ENCODE peak calls at places on chromosome 1, in five cellular contexts. W is IMR-90, V is H9, D is mesendoderm, X is mesenchymal stem cell. Y is an unnamed sample.

GRCh38 chr1:248739580-248740205 is 15.9 kb downstream of the LYPD8 start:
- DNase-seq in W (no peak), V (no peak), D (no peak), X (no peak), Y (no peak)

GRCh38 chr1:40479156-40479555 is 2.1 kb downstream of the ZFP69 start:
- DNase-seq in W (no peak), V (no peak), D (no peak), X (no peak), Y (no peak)

GRCh38 chr1:46603481-46603857 is 599 bp downstream of the MKNK1 start:
- DNase-seq in W (no peak), V (no peak), D (peak; percentile 21), X (peak; percentile 17), Y (no peak)

GRCh38 chr1:92478393-92478792 is 8.3 kb downstream of the GFI1 start:
- DNase-seq in W (peak; percentile 25), V (no peak), D (no peak), X (no peak), Y (no peak)

GRCh38 chr1:183590225-183591191 is at the start of gene NCF2:
- DNase-seq in W (peak; percentile 57), V (no peak), D (no peak), X (no peak), Y (no peak)

GRCh38 chr1:182549346-182549745 is 39.7 kb downstream of the RNASEL start:
- DNase-seq in W (no peak), V (no peak), D (peak; percentile 3), X (no peak), Y (no peak)

GRCh38 chr1:50268049-50268448 is 155.2 kb downstream of the DMRTA2 start:
- DNase-seq in W (no peak), V (peak; percentile 64), D (peak; percentile 85), X (no peak), Y (peak; percentile 68)

GRCh38 chr1:62912028-62912638 is 128.2 kb downstream of the ATG4C start:
- DNase-seq in W (peak; percentile 26), V (no peak), D (peak; percentile 18), X (peak; percentile 24), Y (no peak)

GRCh38 chr1:208154679-208155078 is 89.5 kb downstream of the PLXNA2 start:
- DNase-seq in W (no peak), V (no peak), D (no peak), X (no peak), Y (no peak)

GRCh38 chr1:162252209-162252608 is 124.4 kb downstream of the SPATA46 start:
- DNase-seq in W (no peak), V (no peak), D (peak; percentile 37), X (no peak), Y (no peak)

GRCh38 chr1:235703516-235703915 is 53.9 kb upstream of the GNG4 start:
- DNase-seq in W (peak; percentile 70), V (no peak), D (no peak), X (no peak), Y (no peak)

GRCh38 chr1:193325042-193325441 is 138.6 kb upstream of the B3GALT2 start:
- DNase-seq in W (no peak), V (no peak), D (no peak), X (no peak), Y (no peak)

GRCh38 chr1:158227904-158228623 is 26.2 kb upstream of the CD1A start:
- DNase-seq in W (no peak), V (no peak), D (no peak), X (no peak), Y (no peak)

GRCh38 chr1:6762060-6762459 is 23.2 kb upstream of the CAMTA1 start:
- DNase-seq in W (no peak), V (no peak), D (no peak), X (no peak), Y (no peak)

GRCh38 chr1:10634428-10635384 is 160.0 kb downstream of the PEX14 start:
- DNase-seq in W (no peak), V (peak; percentile 59), D (no peak), X (no peak), Y (no peak)

GRCh38 chr1:99956755-99957154 is 13.0 kb upstream of the SLC35A3 start:
- DNase-seq in W (peak; percentile 19), V (no peak), D (peak; percentile 20), X (peak; percentile 68), Y (no peak)

GRCh38 chr1:38672692-38673091 is 186.9 kb downstream of the RRAGC start:
- DNase-seq in W (no peak), V (peak; percentile 1), D (no peak), X (no peak), Y (no peak)

GRCh38 chr1:244088161-244088560 is 37.1 kb downstream of the ZBTB18 start:
- DNase-seq in W (no peak), V (no peak), D (no peak), X (no peak), Y (no peak)

GRCh38 chr1:39573736-39574624 is 2.6 kb downstream of the PABPC4 start:
- DNase-seq in W (peak; percentile 67), V (no peak), D (no peak), X (peak; percentile 64), Y (no peak)

GRCh38 chr1:77040817-77041216 is 173.5 kb downstream of the ST6GALNAC5 start:
- DNase-seq in W (no peak), V (no peak), D (no peak), X (no peak), Y (no peak)

GRCh38 chr1:236460103-236460502 is 63.7 kb upstream of the LGALS8 start:
- DNase-seq in W (no peak), V (no peak), D (no peak), X (no peak), Y (no peak)

GRCh38 chr1:17744666-17745563 is 10.2 kb upstream of the ACTL8 start:
- DNase-seq in W (no peak), V (no peak), D (no peak), X (no peak), Y (no peak)

GRCh38 chr1:88228153-88228552 is 455.9 kb upstream of the PKN2 start:
- DNase-seq in W (no peak), V (no peak), D (peak; percentile 16), X (no peak), Y (no peak)

GRCh38 chr1:32937061-32937460 is 27.5 kb downstream of the RNF19B start:
- DNase-seq in W (peak; percentile 21), V (no peak), D (no peak), X (no peak), Y (no peak)

GRCh38 chr1:240706150-240706904 is 94.4 kb upstream of the GREM2 start:
- DNase-seq in W (peak; percentile 35), V (no peak), D (no peak), X (no peak), Y (no peak)

GRCh38 chr1:46767649-46768282 is 31.1 kb upstream of the CYP4B1 start:
- DNase-seq in W (no peak), V (no peak), D (no peak), X (no peak), Y (no peak)

GRCh38 chr1:153945795-153946621 is 510 bp downstream of the DENND4B start:
- DNase-seq in W (peak; percentile 56), V (peak; percentile 53), D (peak; percentile 54), X (peak; percentile 81), Y (no peak)

GRCh38 chr1:177164380-177165068 is at the start of gene ASTN1:
- DNase-seq in W (no peak), V (peak; percentile 61), D (peak; percentile 54), X (no peak), Y (peak; percentile 58)

GRCh38 chr1:74673351-74674111 is at the start of gene ERICH3:
- DNase-seq in W (no peak), V (peak; percentile 40), D (peak; percentile 30), X (no peak), Y (no peak)

GRCh38 chr1:202800742-202801141 is 7.5 kb downstream of the KDM5B start:
- DNase-seq in W (no peak), V (no peak), D (no peak), X (no peak), Y (no peak)
- H3K23ac ChIP-seq in W (no peak overlapping the region), V (no peak overlapping the region), D (no peak overlapping the region), X (no peak overlapping the region), Y (no peak overlapping the region)

GRCh38 chr1:1059494-1060280 is 14.4 kb downstream of the RNF223 start:
- DNase-seq in W (peak; percentile 53), V (peak; percentile 87), D (peak; percentile 73), X (peak; percentile 70), Y (peak; percentile 87)

GRCh38 chr1:1061682-1062363 is 12.3 kb downstream of the RNF223 start:
- DNase-seq in W (no peak), V (no peak), D (peak; percentile 39), X (no peak), Y (no peak)

GRCh38 chr1:1062364-1063163 is 11.5 kb downstream of the RNF223 start:
- DNase-seq in W (peak; percentile 18), V (no peak), D (no peak), X (peak; percentile 44), Y (no peak)

GRCh38 chr1:1058921-1059493 is 15.1 kb downstream of the RNF223 start:
- DNase-seq in W (no peak), V (no peak), D (peak; percentile 42), X (peak; percentile 37), Y (no peak)

GRCh38 chr1:1060281-1061000 is 13.7 kb downstream of the RNF223 start:
- DNase-seq in W (no peak), V (no peak), D (no peak), X (no peak), Y (no peak)
- H3K4me2 ChIP-seq in W (peak overlapping the region; percentile 95), V (peak overlapping the region; percentile 60), D (no peak overlapping the region), X (no peak overlapping the region), Y (peak overlapping the region; percentile 95)

GRCh38 chr1:214380418-214380817 is 99.5 kb downstream of the SMYD2 start:
- DNase-seq in W (no peak), V (peak; percentile 74), D (peak; percentile 90), X (no peak), Y (no peak)

GRCh38 chr1:214377886-214378285 is 96.9 kb downstream of the SMYD2 start:
- DNase-seq in W (peak; percentile 80), V (no peak), D (peak; percentile 77), X (peak; percentile 71), Y (no peak)

GRCh38 chr1:214380986-214381695 is 100.2 kb downstream of the SMYD2 start:
- DNase-seq in W (no peak), V (no peak), D (no peak), X (no peak), Y (no peak)

GRCh38 chr1:214378492-214378891 is 97.5 kb downstream of the SMYD2 start:
- DNase-seq in W (no peak), V (no peak), D (peak; percentile 20), X (no peak), Y (no peak)

GRCh38 chr1:214379254-214379970 is 98.5 kb downstream of the SMYD2 start:
- DNase-seq in W (no peak), V (no peak), D (peak; percentile 97), X (no peak), Y (no peak)
- H3K18ac ChIP-seq in W (peak overlapping the region; percentile 60), V (no peak overlapping the region), D (peak overlapping the region; percentile 89), X (peak overlapping the region; percentile 64), Y (no peak overlapping the region)

GRCh38 chr1:117210386-117210785 is 341 bp downstream of the VTCN1 start:
- DNase-seq in W (no peak), V (no peak), D (no peak), X (no peak), Y (no peak)
- H3K23ac ChIP-seq in W (no peak overlapping the region), V (no peak overlapping the region), D (no peak overlapping the region), X (no peak overlapping the region), Y (no peak overlapping the region)

GRCh38 chr1:19877821-19878636 is 4.2 kb upstream of the OTUD3 start:
- DNase-seq in W (no peak), V (no peak), D (peak; percentile 40), X (no peak), Y (no peak)
- H3K4me2 ChIP-seq in W (no peak overlapping the region), V (no peak overlapping the region), D (no peak overlapping the region), X (no peak overlapping the region), Y (no peak overlapping the region)